ENCODE peak calls at places on chromosomes 3 and 15, in six cellular contexts. One of them, this sample, is unnamed.

GRCh38 chr3:48661501-48662139 is 1.1 kb downstream of the CELSR3 start:
- DNase-seq in H9: peak
- DNase-seq in neuronal stem cell: peak
- DNase-seq in H1: no peak
- DNase-seq in mesenchymal stem cell: peak
- DNase-seq in trophoblast cell: peak
- DNase-seq in this sample: peak

GRCh38 chr3:101829066-101829830 is 20.1 kb upstream of the NFKBIZ start:
- DNase-seq in H1: no peak
- DNase-seq in neuronal stem cell: no peak
- DNase-seq in trophoblast cell: no peak
- DNase-seq in mesenchymal stem cell: peak
- DNase-seq in H9: no peak
- DNase-seq in this sample: peak

GRCh38 chr3:168991813-168992212 is 671.7 kb downstream of the MECOM start:
- DNase-seq in neuronal stem cell: no peak
- DNase-seq in H1: no peak
- DNase-seq in mesenchymal stem cell: no peak
- DNase-seq in trophoblast cell: no peak
- DNase-seq in H9: no peak
- DNase-seq in this sample: peak

GRCh38 chr3:46076606-46077005 is 49.3 kb upstream of the XCR1 start:
- DNase-seq in H1: no peak
- DNase-seq in neuronal stem cell: no peak
- DNase-seq in mesenchymal stem cell: peak
- DNase-seq in trophoblast cell: no peak
- DNase-seq in H9: no peak
- DNase-seq in this sample: peak

GRCh38 chr15:60479711-60480110 is 769 bp upstream of the ICE2 start:
- DNase-seq in H1: no peak
- DNase-seq in mesenchymal stem cell: no peak
- DNase-seq in trophoblast cell: peak
- DNase-seq in H9: no peak
- DNase-seq in neuronal stem cell: no peak
- DNase-seq in this sample: no peak

GRCh38 chr3:138971766-138972320 is 24.8 kb downstream of the FOXL2NB start:
- DNase-seq in mesenchymal stem cell: no peak
- DNase-seq in H9: no peak
- DNase-seq in H1: no peak
- DNase-seq in trophoblast cell: no peak
- DNase-seq in neuronal stem cell: no peak
- DNase-seq in this sample: no peak

GRCh38 chr3:55489804-55490132 is 2.7 kb upstream of the WNT5A start:
- DNase-seq in mesenchymal stem cell: peak
- DNase-seq in H9: peak
- DNase-seq in H1: no peak
- DNase-seq in trophoblast cell: no peak
- DNase-seq in neuronal stem cell: peak
- DNase-seq in this sample: no peak

GRCh38 chr3:13133011-13133410 is 59.8 kb upstream of the IQSEC1 start:
- DNase-seq in trophoblast cell: no peak
- DNase-seq in H1: no peak
- DNase-seq in mesenchymal stem cell: no peak
- DNase-seq in H9: no peak
- DNase-seq in neuronal stem cell: no peak
- DNase-seq in this sample: no peak

GRCh38 chr3:101069796-101070195 is 76.6 kb upstream of the ABI3BP start:
- DNase-seq in neuronal stem cell: no peak
- DNase-seq in mesenchymal stem cell: peak
- DNase-seq in trophoblast cell: no peak
- DNase-seq in H9: no peak
- DNase-seq in H1: no peak
- DNase-seq in this sample: peak

GRCh38 chr3:12409625-12410596 is 74.4 kb upstream of the TSEN2 start:
- DNase-seq in H9: no peak
- DNase-seq in trophoblast cell: no peak
- DNase-seq in H1: no peak
- DNase-seq in neuronal stem cell: no peak
- DNase-seq in mesenchymal stem cell: no peak
- DNase-seq in this sample: no peak

GRCh38 chr15:37628507-37628906 is 305.9 kb upstream of the TMCO5A start:
- DNase-seq in neuronal stem cell: no peak
- DNase-seq in trophoblast cell: no peak
- DNase-seq in H9: no peak
- DNase-seq in mesenchymal stem cell: no peak
- DNase-seq in H1: no peak
- DNase-seq in this sample: no peak

GRCh38 chr15:101521084-101521483 is 31.6 kb upstream of the PCSK6 start:
- DNase-seq in H9: peak
- DNase-seq in trophoblast cell: no peak
- DNase-seq in H1: no peak
- DNase-seq in neuronal stem cell: no peak
- DNase-seq in mesenchymal stem cell: no peak
- DNase-seq in this sample: no peak

GRCh38 chr3:105401691-105402149 is 35.0 kb downstream of the ALCAM start:
- DNase-seq in mesenchymal stem cell: no peak
- DNase-seq in neuronal stem cell: no peak
- DNase-seq in H1: no peak
- DNase-seq in trophoblast cell: no peak
- DNase-seq in H9: no peak
- DNase-seq in this sample: peak

GRCh38 chr3:30826381-30827061 is 67.9 kb downstream of the GADL1 start:
- DNase-seq in mesenchymal stem cell: no peak
- DNase-seq in neuronal stem cell: no peak
- DNase-seq in H9: no peak
- DNase-seq in H1: no peak
- DNase-seq in trophoblast cell: no peak
- DNase-seq in this sample: no peak

GRCh38 chr3:156382458-156383346 is 172.2 kb downstream of the SSR3 start:
- DNase-seq in neuronal stem cell: no peak
- DNase-seq in trophoblast cell: peak
- DNase-seq in H1: no peak
- DNase-seq in mesenchymal stem cell: peak
- DNase-seq in H9: peak
- DNase-seq in this sample: peak

GRCh38 chr15:90294601-90295269 is 29.3 kb downstream of the NGRN start:
- DNase-seq in neuronal stem cell: no peak
- DNase-seq in H1: no peak
- DNase-seq in H9: peak
- DNase-seq in mesenchymal stem cell: no peak
- DNase-seq in trophoblast cell: no peak
- DNase-seq in this sample: no peak

GRCh38 chr3:89698208-89698830 is 590.9 kb downstream of the EPHA3 start:
- DNase-seq in neuronal stem cell: no peak
- DNase-seq in trophoblast cell: no peak
- DNase-seq in mesenchymal stem cell: peak
- DNase-seq in H9: no peak
- DNase-seq in H1: no peak
- DNase-seq in this sample: no peak

GRCh38 chr3:146589899-146590508 is 15.1 kb downstream of the PLSCR5 start:
- DNase-seq in H9: no peak
- DNase-seq in trophoblast cell: peak
- DNase-seq in H1: no peak
- DNase-seq in mesenchymal stem cell: peak
- DNase-seq in neuronal stem cell: no peak
- DNase-seq in this sample: peak

GRCh38 chr3:5136619-5137429 is 14.7 kb downstream of the ARL8B start:
- DNase-seq in H9: peak
- DNase-seq in trophoblast cell: no peak
- DNase-seq in neuronal stem cell: no peak
- DNase-seq in mesenchymal stem cell: peak
- DNase-seq in H1: no peak
- DNase-seq in this sample: peak

GRCh38 chr3:144104146-144104545 is 132.5 kb downstream of the DIPK2A start:
- DNase-seq in neuronal stem cell: peak
- DNase-seq in H1: no peak
- DNase-seq in H9: no peak
- DNase-seq in mesenchymal stem cell: no peak
- DNase-seq in trophoblast cell: no peak
- DNase-seq in this sample: no peak

DNA sequence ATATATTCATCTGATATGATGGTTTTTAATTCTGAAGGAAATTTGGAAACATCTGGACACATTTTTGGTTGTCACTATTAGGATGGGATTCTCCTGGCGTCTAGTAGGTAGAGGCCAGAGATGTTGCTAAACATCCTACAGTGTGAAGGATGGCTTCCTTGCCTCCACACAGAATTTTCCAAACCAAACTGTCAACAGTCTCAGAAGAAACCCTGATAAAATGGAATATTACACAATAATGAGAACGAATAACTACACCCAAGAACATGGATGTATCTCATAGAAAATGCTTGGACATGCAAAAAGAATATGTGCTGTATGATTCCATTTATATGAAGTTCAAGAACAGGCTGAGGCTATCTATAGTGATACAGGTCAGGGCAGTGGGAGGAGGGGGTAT is 79.8 kb upstream of the PSMD6 start:
- DNase-seq in H1: no peak
- DNase-seq in neuronal stem cell: no peak
- DNase-seq in H9: no peak
- DNase-seq in trophoblast cell: no peak
- DNase-seq in mesenchymal stem cell: no peak
- DNase-seq in this sample: no peak
- H4K91ac ChIP-seq in H1: no peak
- H4K91ac ChIP-seq in neuronal stem cell: no peak
- H4K91ac ChIP-seq in H9: no peak
- H4K91ac ChIP-seq in trophoblast cell: no peak
- H4K91ac ChIP-seq in mesenchymal stem cell: no peak
- H4K91ac ChIP-seq in this sample: no peak

GRCh38 chr3:50237754-50238548 is 1.9 kb downstream of the GNAI2 start:
- DNase-seq in mesenchymal stem cell: peak
- DNase-seq in trophoblast cell: peak
- DNase-seq in H9: peak
- DNase-seq in H1: no peak
- DNase-seq in neuronal stem cell: no peak
- DNase-seq in this sample: peak

GRCh38 chr3:50238549-50239026 is 2.6 kb downstream of the GNAI2 start:
- DNase-seq in H9: no peak
- DNase-seq in mesenchymal stem cell: no peak
- DNase-seq in neuronal stem cell: no peak
- DNase-seq in H1: no peak
- DNase-seq in trophoblast cell: no peak
- DNase-seq in this sample: no peak

GRCh38 chr3:50235716-50236483 is at the start of gene GNAI2:
- DNase-seq in trophoblast cell: peak
- DNase-seq in H1: peak
- DNase-seq in H9: peak
- DNase-seq in mesenchymal stem cell: peak
- DNase-seq in neuronal stem cell: peak
- DNase-seq in this sample: peak

GRCh38 chr3:50236484-50237132 is 604 bp downstream of the GNAI2 start:
- DNase-seq in neuronal stem cell: no peak
- DNase-seq in mesenchymal stem cell: no peak
- DNase-seq in H9: no peak
- DNase-seq in trophoblast cell: no peak
- DNase-seq in H1: no peak
- DNase-seq in this sample: no peak

GRCh38 chr3:50237133-50237651 is 1.2 kb downstream of the GNAI2 start:
- DNase-seq in trophoblast cell: no peak
- DNase-seq in H9: no peak
- DNase-seq in neuronal stem cell: no peak
- DNase-seq in H1: no peak
- DNase-seq in mesenchymal stem cell: peak
- DNase-seq in this sample: no peak
- H4K91ac ChIP-seq in trophoblast cell: peak
- H4K91ac ChIP-seq in H9: no peak
- H4K91ac ChIP-seq in neuronal stem cell: peak
- H4K91ac ChIP-seq in H1: peak
- H4K91ac ChIP-seq in mesenchymal stem cell: peak
- H4K91ac ChIP-seq in this sample: peak

GRCh38 chr15:46685681-46686080 is 1031.6 kb upstream of the SEMA6D start:
- DNase-seq in mesenchymal stem cell: no peak
- DNase-seq in H9: no peak
- DNase-seq in neuronal stem cell: no peak
- DNase-seq in trophoblast cell: no peak
- DNase-seq in H1: no peak
- DNase-seq in this sample: no peak
- H4K91ac ChIP-seq in mesenchymal stem cell: no peak
- H4K91ac ChIP-seq in H9: no peak
- H4K91ac ChIP-seq in neuronal stem cell: no peak
- H4K91ac ChIP-seq in trophoblast cell: no peak
- H4K91ac ChIP-seq in H1: no peak
- H4K91ac ChIP-seq in this sample: no peak

GRCh38 chr15:71294251-71294635 is 179.0 kb downstream of the THSD4 start:
- DNase-seq in H9: no peak
- DNase-seq in trophoblast cell: no peak
- DNase-seq in mesenchymal stem cell: no peak
- DNase-seq in neuronal stem cell: no peak
- DNase-seq in H1: no peak
- DNase-seq in this sample: no peak

GRCh38 chr15:71291723-71292122 is 176.5 kb downstream of the THSD4 start:
- DNase-seq in mesenchymal stem cell: no peak
- DNase-seq in neuronal stem cell: no peak
- DNase-seq in H9: no peak
- DNase-seq in trophoblast cell: no peak
- DNase-seq in H1: no peak
- DNase-seq in this sample: no peak

GRCh38 chr15:71291247-71291646 is 176.0 kb downstream of the THSD4 start:
- DNase-seq in trophoblast cell: no peak
- DNase-seq in H1: no peak
- DNase-seq in mesenchymal stem cell: no peak
- DNase-seq in neuronal stem cell: no peak
- DNase-seq in H9: no peak
- DNase-seq in this sample: no peak

GRCh38 chr15:71290002-71290401 is 174.7 kb downstream of the THSD4 start:
- DNase-seq in H9: no peak
- DNase-seq in mesenchymal stem cell: no peak
- DNase-seq in H1: no peak
- DNase-seq in trophoblast cell: peak
- DNase-seq in neuronal stem cell: no peak
- DNase-seq in this sample: no peak

GRCh38 chr15:71288348-71288955 is 173.2 kb downstream of the THSD4 start:
- DNase-seq in H9: no peak
- DNase-seq in mesenchymal stem cell: peak
- DNase-seq in H1: no peak
- DNase-seq in trophoblast cell: no peak
- DNase-seq in neuronal stem cell: no peak
- DNase-seq in this sample: peak
- H4K91ac ChIP-seq in H9: no peak
- H4K91ac ChIP-seq in mesenchymal stem cell: no peak
- H4K91ac ChIP-seq in H1: no peak
- H4K91ac ChIP-seq in trophoblast cell: no peak
- H4K91ac ChIP-seq in neuronal stem cell: no peak
- H4K91ac ChIP-seq in this sample: peak

This sample was measured in IMR-90.